ENCODE peak calls at places on chromosomes 11 and 22, in seven cellular contexts. F is ELR; R is Caco-2; O is GM23338; K is activated CD4-positive, CD25-positive, alpha-beta regulatory T cell; H is AG20443; U is OCI-M1. T is an unnamed sample.

GRCh38 chr22:23763579-23764331 is 965 bp downstream of the C22orf15 start:
- DNase-seq in K (peak), F (no peak), O (peak), U (no peak), H (no peak), R (no peak), T (peak)

GRCh38 chr22:48893288-48894063 is 934.2 kb downstream of the BRD1 start:
- DNase-seq in O (no peak), F (no peak), U (no peak), H (no peak), R (no peak), K (no peak), T (no peak)

GRCh38 chr22:48783821-48784266 is 1043.8 kb downstream of the BRD1 start:
- DNase-seq in K (no peak), U (no peak), F (no peak), O (no peak), R (no peak), H (no peak), T (no peak)

GRCh38 chr11:123405123-123405592 is 24.9 kb upstream of the GRAMD1B start:
- DNase-seq in R (no peak), H (no peak), U (no peak), F (no peak), K (no peak), O (no peak), T (no peak)

GRCh38 chr22:44136112-44136511 is 44.6 kb upstream of the PARVG start:
- DNase-seq in F (no peak), O (no peak), K (no peak), H (no peak), R (no peak), U (no peak), T (no peak)

GRCh38 chr11:70503201-70503877 is 105.0 kb downstream of the CTTN start:
- DNase-seq in O (no peak), F (no peak), U (no peak), R (no peak), K (no peak), H (no peak), T (peak)

GRCh38 chr22:19130959-19131684 is at the start of gene TSSK2:
- DNase-seq in H (no peak), K (no peak), O (peak), U (no peak), F (no peak), R (no peak), T (no peak)

GRCh38 chr11:60859616-60860250 is 4.0 kb upstream of the PTGDR2 start:
- DNase-seq in U (no peak), O (no peak), K (no peak), H (no peak), R (no peak), F (no peak), T (no peak)

GRCh38 chr22:21972293-21972779 is 10.3 kb downstream of the TOP3B start:
- DNase-seq in H (peak), R (peak), K (peak), U (peak), F (peak), O (peak), T (peak)

GRCh38 chr11:1931326-1931725 is 11.8 kb downstream of the TNNT3 start:
- DNase-seq in F (no peak), R (no peak), U (no peak), H (peak), O (no peak), K (no peak), T (no peak)

GRCh38 chr22:25485626-25486545 is 78.6 kb upstream of the GRK3 start:
- DNase-seq in U (no peak), O (no peak), F (no peak), R (no peak), K (no peak), H (no peak), T (no peak)

GRCh38 chr11:79441159-79441875 is 487 bp upstream of the TENM4 start:
- DNase-seq in O (peak), U (peak), F (peak), R (no peak), H (peak), K (no peak), T (peak)

GRCh38 chr22:24962835-24963234 is 10.3 kb downstream of the KIAA1671 start:
- DNase-seq in R (no peak), U (no peak), F (no peak), H (no peak), K (no peak), O (no peak), T (no peak)

GRCh38 chr22:42645341-42645937 is 3.8 kb downstream of the CYB5R3 start:
- DNase-seq in F (no peak), R (no peak), U (no peak), O (no peak), K (no peak), H (no peak), T (no peak)

GRCh38 chr11:65741185-65741584 is 20.6 kb upstream of the RNASEH2C start:
- DNase-seq in R (no peak), H (no peak), O (no peak), F (no peak), K (no peak), U (no peak), T (no peak)

GRCh38 chr11:14954581-14954980 is 17.6 kb downstream of the CALCA start:
- DNase-seq in K (no peak), F (no peak), U (no peak), O (no peak), H (no peak), R (no peak), T (no peak)

GRCh38 chr22:19719488-19720021 is 3.8 kb upstream of the GP1BB start:
- DNase-seq in O (no peak), K (no peak), U (no peak), F (no peak), H (no peak), R (no peak), T (no peak)

GRCh38 chr11:7060828-7061227 is 28.0 kb upstream of the RBMXL2 start:
- DNase-seq in R (no peak), K (no peak), F (peak), O (no peak), U (no peak), H (peak), T (no peak)

GRCh38 chr11:11882539-11882938 is 40.8 kb downstream of the USP47 start:
- DNase-seq in F (no peak), U (no peak), R (no peak), O (no peak), K (no peak), H (no peak), T (no peak)

GRCh38 chr11:10896493-10896892 is 38.6 kb upstream of the ZBED5 start:
- DNase-seq in R (no peak), H (no peak), K (no peak), F (no peak), U (no peak), O (no peak), T (no peak)

GRCh38 chr11:85118151-85118550 is 509.0 kb downstream of the DLG2 start:
- DNase-seq in H (no peak), U (no peak), F (peak), R (no peak), K (no peak), O (no peak), T (peak)

GRCh38 chr11:47324520-47324919 is 28.0 kb downstream of the MYBPC3 start:
- DNase-seq in F (no peak), K (no peak), U (no peak), H (no peak), R (no peak), O (no peak), T (no peak)

GRCh38 chr22:45673482-45674175 is 2.0 kb downstream of the ATXN10 start:
- DNase-seq in R (no peak), H (no peak), K (no peak), U (peak), O (no peak), F (no peak), T (no peak)

GRCh38 chr22:42686756-42687491 is 33.7 kb downstream of the A4GALT start:
- DNase-seq in O (no peak), K (no peak), R (peak), F (no peak), U (no peak), H (no peak), T (no peak)

GRCh38 chr11:11119917-11120316 is 233.1 kb downstream of the CSNK2A3 start:
- DNase-seq in K (no peak), H (no peak), O (peak), U (no peak), F (no peak), R (no peak), T (no peak)

GRCh38 chr11:128409476-128409875 is 177.9 kb downstream of the ETS1 start:
- DNase-seq in H (no peak), U (no peak), R (no peak), K (no peak), F (peak), O (no peak), T (no peak)

GRCh38 chr11:75603791-75604736 is 42.0 kb downstream of the SERPINH1 start:
- DNase-seq in F (peak), O (no peak), H (peak), R (no peak), K (no peak), U (no peak), T (no peak)

GRCh38 chr11:86518211-86518610 is 143.5 kb downstream of the CCDC81 start:
- DNase-seq in F (no peak), K (no peak), O (no peak), U (no peak), H (no peak), R (peak), T (no peak)

GRCh38 chr11:95154514-95154913 is 64.9 kb downstream of the ENDOD1 start:
- DNase-seq in F (peak), U (peak), R (peak), K (peak), O (peak), H (peak), T (peak)

GRCh38 chr11:47566166-47566546 is 757 bp downstream of the PTPMT1 start:
- DNase-seq in U (no peak), R (no peak), H (no peak), O (no peak), K (no peak), F (peak), T (no peak)

GRCh38 chr11:44615913-44616806 is 50.7 kb downstream of the CD82 start:
- DNase-seq in H (no peak), U (no peak), K (no peak), O (no peak), F (no peak), R (no peak), T (no peak)

GRCh38 chr11:89612111-89612510 is 98.0 kb upstream of the TRIM77 start:
- DNase-seq in R (no peak), H (no peak), O (no peak), U (peak), F (no peak), K (no peak), T (no peak)

GRCh38 chr11:127275771-127276170 is 275.2 kb upstream of the KIRREL3 start:
- DNase-seq in K (no peak), R (no peak), F (no peak), H (no peak), U (no peak), O (no peak), T (no peak)

GRCh38 chr11:113778111-113778910 is 1.3 kb upstream of the CLDN25 start:
- DNase-seq in O (no peak), F (peak), H (peak), U (peak), R (no peak), K (no peak), T (no peak)

T was measured in neural progenitor cell.